ENCODE peak calls at places on chromosome 2, in six cellular contexts. P is spleen, O is brain microvascular endothelial cell, Q is uterus, M is OCI-LY7, D is aorta. B is an unnamed sample. For H3K36me3, the result is how much of the 10 kb centered on the place peaks cover.

GRCh38 chr2:134027980-134028379 is 225.9 kb upstream of the MGAT5 start:
- DNase-seq in P (no peak), O (no peak), Q (no peak), M (no peak), D (peak), B (no peak)

GRCh38 chr2:233700028-233700635 is 7.4 kb downstream of the UGT1A6 start:
- DNase-seq in P (no peak), O (peak), Q (no peak), M (no peak), D (no peak), B (no peak)

GRCh38 chr2:95343429-95344207 is 46.5 kb downstream of the KCNIP3 start:
- DNase-seq in P (peak), O (no peak), Q (no peak), M (no peak), D (no peak), B (no peak)

GRCh38 chr2:128258218-128258617 is 60.5 kb downstream of the HS6ST1 start:
- DNase-seq in P (no peak), O (no peak), Q (no peak), M (no peak), D (no peak), B (no peak)

GRCh38 chr2:216341151-216341550 is 31.1 kb downstream of the MARCHF4 start:
- DNase-seq in P (no peak), O (no peak), Q (no peak), M (no peak), D (no peak), B (no peak)

GRCh38 chr2:23563673-23564617 is 179.0 kb downstream of the KLHL29 start:
- DNase-seq in P (no peak), O (peak), Q (no peak), M (no peak), D (peak), B (no peak)

GRCh38 chr2:20657522-20658235 is 6.8 kb upstream of the HS1BP3 start:
- DNase-seq in P (peak), O (no peak), Q (no peak), M (no peak), D (no peak), B (no peak)

GRCh38 chr2:58206785-58207184 is 34.3 kb downstream of the FANCL start:
- DNase-seq in P (no peak), O (no peak), Q (no peak), M (no peak), D (no peak), B (no peak)

GRCh38 chr2:11129598-11130449 is 25.4 kb upstream of the SLC66A3 start:
- DNase-seq in P (peak), O (no peak), Q (peak), M (peak), D (peak), B (peak)

GRCh38 chr2:71887196-71887595 is 260.5 kb downstream of the CYP26B1 start:
- DNase-seq in P (no peak), O (no peak), Q (no peak), M (no peak), D (no peak), B (no peak)

GRCh38 chr2:25339121-25339738 is 2.5 kb downstream of the DNMT3A start:
- DNase-seq in P (peak), O (no peak), Q (no peak), M (no peak), D (no peak), B (no peak)

GRCh38 chr2:217650716-217651360 is 352.0 kb downstream of the TNS1 start:
- DNase-seq in P (no peak), O (peak), Q (no peak), M (peak), D (peak), B (peak)

GRCh38 chr2:239828192-239828972 is 196.8 kb downstream of the NDUFA10 start:
- DNase-seq in P (peak), O (no peak), Q (peak), M (no peak), D (peak), B (peak)

GRCh38 chr2:176814740-176815367 is 397.7 kb upstream of the HNRNPA3 start:
- DNase-seq in P (no peak), O (no peak), Q (no peak), M (peak), D (no peak), B (no peak)

GRCh38 chr2:233841183-233841582 is 13.2 kb downstream of the HJURP start:
- DNase-seq in P (peak), O (no peak), Q (no peak), M (no peak), D (no peak), B (peak)

GRCh38 chr2:121090088-121090715 is 194.8 kb downstream of the TFCP2L1 start:
- DNase-seq in P (peak), O (no peak), Q (no peak), M (no peak), D (no peak), B (peak)

GRCh38 chr2:40103590-40103989 is 324.5 kb upstream of the THUMPD2 start:
- DNase-seq in P (no peak), O (no peak), Q (no peak), M (no peak), D (no peak), B (no peak)

GRCh38 chr2:166373951-166374350 is 1.8 kb downstream of the SCN9A start:
- DNase-seq in P (no peak), O (peak), Q (no peak), M (no peak), D (no peak), B (peak)

GRCh38 chr2:176415156-176415870 is 146.1 kb downstream of the MTX2 start:
- DNase-seq in P (no peak), O (no peak), Q (no peak), M (no peak), D (no peak), B (no peak)

GRCh38 chr2:12765203-12765602 is 48.5 kb downstream of the TRIB2 start:
- DNase-seq in P (no peak), O (peak), Q (no peak), M (no peak), D (no peak), B (no peak)

GRCh38 chr2:107932483-107932882 is 53.8 kb upstream of the SLC5A7 start:
- DNase-seq in P (no peak), O (peak), Q (no peak), M (no peak), D (no peak), B (no peak)

GRCh38 chr2:133591164-133591563 is 22.9 kb upstream of the NCKAP5 start:
- DNase-seq in P (no peak), O (no peak), Q (peak), M (no peak), D (peak), B (peak)

GRCh38 chr2:83665894-83666293 is 793.2 kb downstream of the SUCLG1 start:
- DNase-seq in P (no peak), O (no peak), Q (no peak), M (no peak), D (no peak), B (no peak)

GRCh38 chr2:98749053-98749450 is 18.1 kb upstream of the MGAT4A start:
- DNase-seq in P (no peak), O (no peak), Q (no peak), M (peak), D (peak), B (no peak)

GRCh38 chr2:231715988-231716616 is 7.8 kb downstream of the PTMA start:
- DNase-seq in P (peak), O (peak), Q (no peak), M (peak), D (no peak), B (no peak)

GRCh38 chr2:120766758-120767351 is 31.2 kb downstream of the GLI2 start:
- DNase-seq in P (peak), O (no peak), Q (peak), M (no peak), D (peak), B (no peak)

GRCh38 chr2:197759625-197760292 is 25.4 kb downstream of the BOLL start:
- DNase-seq in P (no peak), O (no peak), Q (no peak), M (no peak), D (no peak), B (no peak)

GRCh38 chr2:239249781-239250180 is 151.0 kb downstream of the HDAC4 start:
- DNase-seq in P (peak), O (peak), Q (peak), M (no peak), D (peak), B (no peak)

GRCh38 chr2:113796592-113797180 is 40.2 kb upstream of the SLC35F5 start:
- DNase-seq in P (no peak), O (no peak), Q (no peak), M (no peak), D (no peak), B (no peak)

DNA sequence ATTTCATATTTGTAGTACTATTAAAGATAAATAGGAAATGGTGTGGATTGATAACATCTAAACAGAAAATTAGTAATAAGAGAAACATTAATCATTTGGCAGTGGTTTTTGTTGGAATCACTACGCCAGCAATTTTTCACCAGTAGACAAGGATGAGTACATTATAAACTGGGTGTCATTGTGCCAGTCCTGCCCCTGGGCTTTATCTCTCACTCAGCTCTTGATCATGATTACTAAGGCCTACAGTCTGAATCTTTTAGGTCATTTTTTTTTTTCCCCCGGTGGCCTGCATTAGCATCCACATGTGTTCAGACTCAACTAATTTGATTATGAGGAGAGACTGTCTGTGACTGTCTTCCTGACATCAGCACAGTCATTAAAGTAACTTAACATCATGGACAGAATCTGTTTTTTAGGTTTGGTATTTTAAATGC is 16.2 kb downstream of the GULP1 start:
- DNase-seq in P (no peak), O (no peak), Q (no peak), M (no peak), D (no peak), B (no peak)
- H3K36me3 ChIP-seq in P (under half), O (under half), Q (under half), M (under half), D (under half), B (under half)

DNA sequence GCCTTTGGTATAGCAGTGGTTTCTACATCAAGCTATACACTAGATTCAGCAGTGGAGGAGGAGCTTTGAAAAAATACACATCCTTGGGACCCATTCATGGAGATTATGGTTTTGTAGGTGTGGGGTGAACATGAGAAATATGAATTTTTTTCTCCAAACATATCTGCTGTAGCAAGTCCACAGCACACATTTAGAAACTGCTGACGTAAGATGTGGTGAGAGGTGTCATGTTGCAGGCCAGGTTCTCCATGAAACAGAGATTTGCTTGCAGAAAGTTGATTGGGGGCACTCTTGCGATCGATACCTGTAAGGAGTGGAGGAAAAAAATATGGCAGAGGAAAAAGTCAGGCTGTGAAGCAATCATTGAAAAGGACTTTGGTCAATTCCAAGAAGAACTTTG is 67.9 kb downstream of the FASTKD2 start:
- DNase-seq in P (no peak), O (no peak), Q (no peak), M (no peak), D (no peak), B (no peak)
- H3K4me3 ChIP-seq in P (no peak), O (no peak), Q (no peak), M (no peak), D (no peak), B (no peak)

DNA sequence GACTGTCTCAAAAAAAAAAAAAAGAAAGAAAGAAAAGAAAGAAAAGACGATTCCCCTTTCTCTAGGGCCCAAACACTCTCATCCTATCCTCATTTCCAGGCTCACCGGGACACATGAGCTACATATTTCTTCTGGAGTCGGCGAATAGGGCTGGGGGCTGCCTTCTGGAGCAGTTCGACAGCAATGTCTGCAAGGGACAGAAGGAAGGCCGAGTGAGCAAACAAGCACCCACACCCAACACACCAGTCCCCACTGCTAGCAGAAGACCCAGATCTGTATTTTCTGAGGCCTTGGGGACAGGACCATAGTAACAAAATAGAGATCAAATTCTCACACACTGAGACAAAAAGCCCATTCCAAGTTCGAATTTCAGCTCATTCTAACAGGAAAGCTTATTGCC is 1.2 kb downstream of the CNPPD1 start:
- DNase-seq in P (no peak), O (no peak), Q (no peak), M (no peak), D (no peak), B (peak)
- H3K36me3 ChIP-seq in P (under half), O (under half), Q (under half), M (half or more), D (under half), B (under half)

GRCh38 chr2:28755411-28755810 is 3.8 kb downstream of the PPP1CB start:
- DNase-seq in P (no peak), O (peak), Q (no peak), M (no peak), D (no peak), B (no peak)
- H3K4me3 ChIP-seq in P (peak), O (peak), Q (peak), M (no peak), D (peak), B (no peak)

GRCh38 chr2:88098558-88098900 is 29.3 kb downstream of the FABP1 start:
- DNase-seq in P (no peak), O (no peak), Q (no peak), M (no peak), D (no peak), B (no peak)

GRCh38 chr2:88097192-88097591 is 29.6 kb downstream of the SMYD1 start:
- DNase-seq in P (no peak), O (no peak), Q (no peak), M (no peak), D (no peak), B (no peak)

GRCh38 chr2:88096708-88097107 is 29.1 kb downstream of the SMYD1 start:
- DNase-seq in P (no peak), O (no peak), Q (no peak), M (no peak), D (no peak), B (no peak)

GRCh38 chr2:88099798-88100488 is 27.9 kb downstream of the FABP1 start:
- DNase-seq in P (no peak), O (peak), Q (no peak), M (no peak), D (no peak), B (no peak)

DNA sequence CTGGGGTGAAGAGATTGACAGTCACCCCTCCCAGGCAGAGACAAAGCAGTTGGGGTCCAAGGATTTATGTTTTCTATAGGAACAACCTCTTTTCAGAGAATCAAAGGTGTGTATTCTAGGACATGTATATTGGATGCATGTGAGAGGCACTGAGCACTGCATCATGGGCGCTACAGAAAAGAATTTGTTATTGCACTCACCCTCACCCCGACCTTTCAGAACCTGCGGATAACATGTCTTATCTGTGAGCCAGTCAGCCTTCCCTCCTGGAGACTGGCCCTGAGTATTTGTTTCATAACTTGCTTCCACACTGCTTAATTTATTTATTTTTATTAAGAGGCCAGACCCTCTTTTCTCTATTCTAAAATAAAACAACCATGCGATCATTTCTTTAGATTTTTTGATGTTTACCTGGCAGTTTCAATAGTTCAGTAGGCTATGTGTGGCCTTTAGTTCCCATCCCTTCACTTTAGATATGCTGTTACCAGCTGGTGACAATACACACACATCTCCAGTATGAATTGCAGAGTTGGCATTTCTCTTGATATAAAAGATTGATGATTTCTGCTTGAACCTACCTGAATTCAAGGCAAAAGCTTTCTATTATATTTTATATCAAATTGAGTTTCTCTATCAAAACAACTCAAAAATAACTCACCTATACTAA is 29.8 kb downstream of the FABP1 start:
- DNase-seq in P (no peak), O (no peak), Q (no peak), M (no peak), D (no peak), B (no peak)
- H3K36me3 ChIP-seq in P (under half), O (under half), Q (under half), M (under half), D (under half), B (under half)

GRCh38 chr2:19355416-19355821 is 3.0 kb downstream of the OSR1 start:
- DNase-seq in P (no peak), O (no peak), Q (no peak), M (no peak), D (no peak), B (no peak)
- H3K4me3 ChIP-seq in P (no peak), O (no peak), Q (no peak), M (no peak), D (peak), B (peak)

DNA sequence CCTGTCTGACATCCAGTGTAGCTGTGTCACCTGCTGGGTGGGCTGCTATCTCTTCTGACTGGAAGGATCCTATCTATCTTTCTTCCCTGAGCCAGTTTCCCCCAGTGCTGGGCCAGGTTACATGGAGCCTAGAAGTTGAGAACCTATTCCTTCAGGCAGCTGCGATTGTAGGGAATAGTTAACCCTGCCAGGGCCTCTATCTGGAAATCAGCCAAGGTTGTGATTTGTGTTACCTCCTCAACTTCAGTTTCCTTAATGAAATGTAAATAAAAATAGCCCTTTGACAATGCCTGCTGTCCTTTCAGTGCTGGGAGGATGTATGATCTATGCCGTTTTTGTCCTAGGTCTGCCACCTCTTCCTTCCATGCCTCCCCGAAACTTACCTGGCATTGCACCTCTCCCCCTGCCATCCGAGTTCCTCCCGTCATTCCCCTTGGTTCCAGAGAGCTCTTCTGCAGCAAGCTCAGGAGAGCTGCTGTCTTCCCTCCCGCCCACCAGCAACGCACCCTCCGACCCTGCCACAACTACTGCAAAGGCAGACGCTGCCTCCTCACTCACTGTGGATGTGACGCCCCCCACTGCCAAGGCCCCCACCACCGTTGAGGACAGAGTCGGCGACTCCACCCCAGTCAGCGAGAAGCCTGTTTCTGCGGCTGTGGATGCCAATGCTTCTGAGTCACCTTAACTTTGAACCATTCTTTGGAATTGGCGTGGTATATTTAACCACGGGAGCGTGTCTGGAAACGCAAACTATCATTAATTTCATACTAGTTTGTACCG is 36.6 kb downstream of the GORASP2 start:
- DNase-seq in P (no peak), O (peak), Q (no peak), M (no peak), D (no peak), B (no peak)
- H3K36me3 ChIP-seq in P (half or more), O (half or more), Q (under half), M (half or more), D (under half), B (under half)

DNA sequence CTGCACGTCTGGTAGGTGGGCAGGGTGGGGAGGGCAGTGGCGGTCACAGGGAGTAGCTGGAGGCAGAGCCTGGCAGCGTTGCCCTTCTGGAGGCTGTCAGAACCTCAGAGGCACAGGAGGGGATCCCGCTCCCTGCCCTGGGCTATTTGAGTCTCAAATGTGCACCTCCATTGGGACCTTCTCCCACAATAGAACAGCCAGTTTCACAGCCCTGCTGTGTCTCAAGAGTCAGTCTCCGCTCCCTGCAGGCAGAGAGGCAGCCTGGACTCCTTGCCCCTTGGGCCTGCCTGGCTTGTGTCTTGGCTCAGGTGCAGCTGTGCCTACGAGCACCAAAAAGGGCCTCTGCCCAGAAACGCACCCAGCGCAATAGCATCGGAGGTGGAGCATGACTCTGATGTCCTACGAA is 57.4 kb downstream of the FAM168B start:
- DNase-seq in P (peak), O (no peak), Q (no peak), M (no peak), D (no peak), B (no peak)
- H3K4me3 ChIP-seq in P (no peak), O (no peak), Q (peak), M (no peak), D (no peak), B (peak)

B was measured in testis.